ENCODE peak calls at places on chromosome 20, in seven cellular contexts. C, Q, Z, H, E, S and O are unnamed samples.

GRCh38 chr20:51894619-51895018 is 92.3 kb upstream of the SALL4 start:
- DNase-seq in C (no peak), Q (no peak), Z (no peak), H (no peak), E (no peak), S (no peak), O (no peak)

GRCh38 chr20:51411867-51412266 is 130.7 kb downstream of the NFATC2 start:
- DNase-seq in C (no peak), Q (no peak), Z (no peak), H (no peak), E (no peak), S (no peak), O (no peak)

GRCh38 chr20:44204156-44204831 is 6.3 kb downstream of the OSER1 start:
- DNase-seq in C (peak; percentile 96), Q (no peak), Z (no peak), H (no peak), E (peak; percentile 89), S (peak; percentile 75), O (no peak)

GRCh38 chr20:49705358-49705757 is 8.3 kb downstream of the B4GALT5 start:
- DNase-seq in C (no peak), Q (no peak), Z (no peak), H (no peak), E (no peak), S (no peak), O (no peak)

GRCh38 chr20:44692932-44693476 is 22.2 kb upstream of the CCN5 start:
- DNase-seq in C (peak; percentile 93), Q (peak; percentile 58), Z (peak; percentile 38), H (peak; percentile 85), E (peak; percentile 97), S (peak; percentile 98), O (no peak)

GRCh38 chr20:62574612-62574993 is 67.7 kb upstream of the SLCO4A1 start:
- DNase-seq in C (no peak), Q (no peak), Z (no peak), H (no peak), E (no peak), S (no peak), O (no peak)

GRCh38 chr20:9392892-9393857 is 121.2 kb upstream of the LAMP5 start:
- DNase-seq in C (peak; percentile 73), Q (peak; percentile 76), Z (peak; percentile 58), H (peak; percentile 88), E (peak; percentile 66), S (no peak), O (peak; percentile 59)

GRCh38 chr20:48523191-48523757 is 304.5 kb downstream of the PREX1 start:
- DNase-seq in C (peak; percentile 59), Q (peak; percentile 66), Z (no peak), H (peak; percentile 88), E (peak; percentile 37), S (peak; percentile 49), O (peak; percentile 92)

GRCh38 chr20:8390500-8390899 is 258.4 kb downstream of the PLCB1 start:
- DNase-seq in C (no peak), Q (no peak), Z (no peak), H (no peak), E (no peak), S (no peak), O (no peak)

DNA sequence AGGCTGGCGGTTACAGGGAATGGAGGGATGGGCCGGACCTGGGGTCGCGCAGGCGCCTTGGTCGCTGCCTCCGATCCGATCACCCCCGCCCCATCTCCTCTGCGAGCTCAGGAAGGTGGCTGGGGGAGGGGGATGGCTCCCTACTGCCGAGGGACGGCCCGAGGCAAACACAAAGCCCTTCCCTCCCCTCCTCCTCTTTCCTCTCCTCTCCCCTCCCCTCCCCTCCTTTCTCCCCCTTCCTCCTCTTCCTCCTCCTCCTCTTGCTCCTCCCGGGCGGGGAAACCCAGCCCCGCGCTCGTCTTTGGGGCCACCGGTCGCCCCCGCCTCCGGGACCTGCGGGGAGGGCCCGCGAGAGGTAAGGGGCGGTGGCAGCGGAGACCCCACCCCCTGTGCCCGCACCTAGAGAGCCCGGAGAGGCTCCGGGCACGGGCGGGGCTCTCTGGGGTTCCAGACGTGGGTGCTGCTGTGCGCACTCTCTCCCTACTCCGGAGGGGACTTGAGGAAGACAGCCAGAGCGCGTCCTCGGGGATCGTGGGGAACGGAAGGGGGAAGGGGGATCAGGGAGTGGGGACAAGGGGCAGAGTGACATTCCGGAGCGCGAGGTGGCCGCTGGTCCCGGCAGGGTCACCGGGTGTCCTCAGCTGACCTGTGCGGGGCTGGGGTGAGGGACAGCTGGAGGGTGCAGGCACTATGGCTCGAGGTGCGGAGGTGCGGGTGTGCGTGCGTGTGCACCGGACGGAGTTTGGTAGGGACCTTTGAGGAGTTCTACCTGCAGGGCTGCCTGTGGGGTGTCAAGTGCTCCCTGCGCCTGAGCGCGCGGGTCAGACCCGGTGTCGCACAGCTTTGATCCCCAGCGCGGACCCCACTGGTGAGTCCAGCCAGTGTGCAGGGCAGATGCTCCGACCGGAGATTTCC is at the start of gene RIN2:
- DNase-seq in C (peak; percentile 87), Q (peak; percentile 97), Z (peak; percentile 88), H (peak; percentile 98), E (peak; percentile 95), S (peak; percentile 92), O (peak; percentile 92)
- H2BK120ac ChIP-seq in C (peak within 1 kb of the TSS; percentile 88), Q (no peak within 1 kb of the TSS), Z (no peak within 1 kb of the TSS), H (no peak within 1 kb of the TSS), E (peak within 1 kb of the TSS; percentile 99), S (peak within 1 kb of the TSS; percentile 96), O (peak within 1 kb of the TSS; percentile 94)

GRCh38 chr20:37383229-37383989 is 37.5 kb downstream of the SRC start:
- DNase-seq in C (peak; percentile 18), Q (no peak), Z (no peak), H (no peak), E (no peak), S (no peak), O (no peak)

GRCh38 chr20:37385176-37385575 is 39.2 kb downstream of the SRC start:
- DNase-seq in C (no peak), Q (no peak), Z (no peak), H (no peak), E (no peak), S (no peak), O (no peak)

GRCh38 chr20:37385659-37386504 is 39.9 kb downstream of the SRC start:
- DNase-seq in C (no peak), Q (peak; percentile 22), Z (no peak), H (no peak), E (no peak), S (no peak), O (no peak)

GRCh38 chr20:37386505-37387201 is 40.7 kb downstream of the SRC start:
- DNase-seq in C (no peak), Q (peak; percentile 22), Z (no peak), H (no peak), E (no peak), S (no peak), O (no peak)

GRCh38 chr20:37384683-37385174 is 38.8 kb downstream of the SRC start:
- DNase-seq in C (peak; percentile 38), Q (peak; percentile 68), Z (no peak), H (peak; percentile 64), E (peak; percentile 46), S (peak; percentile 29), O (peak; percentile 65)
- H2BK120ac ChIP-seq in C (no peak overlapping the region), Q (no peak overlapping the region), Z (no peak overlapping the region), H (no peak overlapping the region), E (peak overlapping the region; percentile 23), S (no peak overlapping the region), O (no peak overlapping the region)

GRCh38 chr20:24045621-24046020 is 57.0 kb upstream of the GGTLC1 start:
- DNase-seq in C (no peak), Q (no peak), Z (no peak), H (peak; percentile 77), E (no peak), S (no peak), O (no peak)

GRCh38 chr20:24050119-24050518 is 61.5 kb upstream of the GGTLC1 start:
- DNase-seq in C (no peak), Q (no peak), Z (no peak), H (no peak), E (no peak), S (no peak), O (no peak)

GRCh38 chr20:24046905-24047304 is 58.3 kb upstream of the GGTLC1 start:
- DNase-seq in C (no peak), Q (no peak), Z (no peak), H (no peak), E (no peak), S (no peak), O (no peak)

GRCh38 chr20:24049081-24049480 is 60.5 kb upstream of the GGTLC1 start:
- DNase-seq in C (no peak), Q (no peak), Z (no peak), H (no peak), E (no peak), S (no peak), O (no peak)

DNA sequence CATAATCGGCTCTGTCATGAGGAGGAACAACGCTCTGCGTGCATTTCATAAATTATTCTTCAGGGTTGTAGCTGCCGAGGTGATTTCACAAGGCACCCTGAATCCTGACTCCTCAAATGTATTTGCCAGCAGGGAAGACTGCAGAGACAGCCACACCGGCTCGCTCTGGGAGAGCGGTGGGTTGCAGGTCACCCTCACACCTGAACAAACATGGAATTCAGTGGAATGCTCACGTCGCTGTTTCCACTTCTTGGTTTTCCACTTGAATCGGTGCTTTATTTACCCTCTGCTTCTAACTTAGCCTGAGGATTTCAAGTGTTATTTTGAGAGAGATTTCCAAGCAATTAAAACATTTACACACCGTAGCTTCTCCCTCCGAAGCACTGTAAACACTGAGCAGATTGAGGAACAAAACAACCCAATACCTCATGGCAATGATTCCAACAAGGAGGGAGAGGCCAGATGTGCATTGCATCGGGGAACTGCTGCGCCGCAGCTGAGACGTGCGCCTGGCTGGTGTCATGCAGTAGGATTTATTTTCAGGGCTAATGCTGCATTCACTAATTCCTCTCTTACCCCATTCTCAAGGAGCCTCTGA is 59.5 kb upstream of the GGTLC1 start:
- DNase-seq in C (no peak), Q (no peak), Z (no peak), H (no peak), E (no peak), S (no peak), O (no peak)
- H2BK120ac ChIP-seq in C (no peak overlapping the region), Q (no peak overlapping the region), Z (no peak overlapping the region), H (no peak overlapping the region), E (no peak overlapping the region), S (no peak overlapping the region), O (no peak overlapping the region)

GRCh38 chr20:32636821-32637220 is 36.9 kb downstream of the C20orf203 start:
- DNase-seq in C (no peak), Q (no peak), Z (no peak), H (no peak), E (no peak), S (no peak), O (no peak)

GRCh38 chr20:32638848-32639247 is 34.9 kb downstream of the C20orf203 start:
- DNase-seq in C (no peak), Q (no peak), Z (no peak), H (no peak), E (no peak), S (no peak), O (no peak)

GRCh38 chr20:32637311-32637710 is 36.4 kb downstream of the C20orf203 start:
- DNase-seq in C (no peak), Q (no peak), Z (no peak), H (no peak), E (no peak), S (no peak), O (no peak)

GRCh38 chr20:32636278-32636677 is 37.5 kb downstream of the C20orf203 start:
- DNase-seq in C (peak; percentile 44), Q (no peak), Z (no peak), H (no peak), E (no peak), S (no peak), O (no peak)

DNA sequence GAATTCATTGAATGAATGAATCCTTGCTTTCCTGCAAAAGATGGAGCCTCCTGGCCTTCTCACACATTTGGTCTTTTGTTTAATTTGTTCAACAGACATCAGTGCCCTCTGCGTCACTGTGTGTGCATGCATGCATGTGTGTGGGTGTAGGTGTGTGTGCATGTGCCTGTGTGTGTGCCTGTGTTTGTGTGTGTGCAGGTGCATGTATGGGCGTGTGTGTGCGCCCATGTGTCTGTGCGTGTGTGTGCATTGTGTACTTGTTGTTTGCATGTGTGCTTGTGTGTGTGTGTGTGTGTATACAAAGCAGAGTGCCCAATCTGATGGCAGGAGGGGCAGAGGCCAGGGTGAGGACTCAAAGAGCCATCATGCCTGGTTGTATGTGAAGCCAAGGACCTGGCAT is 36.0 kb downstream of the C20orf203 start:
- DNase-seq in C (no peak), Q (no peak), Z (no peak), H (no peak), E (no peak), S (no peak), O (no peak)
- H2BK120ac ChIP-seq in C (no peak overlapping the region), Q (no peak overlapping the region), Z (no peak overlapping the region), H (no peak overlapping the region), E (no peak overlapping the region), S (no peak overlapping the region), O (no peak overlapping the region)